ENCODE peak calls at places on chromosome 10, in nine cellular contexts. U is GM06990, C is progenitor cell of endocrine pancreas, M is spleen, F is type B pancreatic cell, N is sigmoid colon, V is cardiac fibroblast, O is prostate gland, G is GM13977. K is an unnamed sample.

GRCh38 chr10:118498623-118499022 is 96.8 kb downstream of the PRLHR start:
- DNase-seq in U (no peak), C (no peak), M (no peak), F (no peak), N (no peak), V (no peak), O (no peak), G (no peak), K (no peak)

GRCh38 chr10:25869067-25869591 is 64.9 kb upstream of the MYO3A start:
- DNase-seq in U (no peak), C (no peak), M (no peak), F (no peak), N (no peak), V (no peak), O (no peak), G (no peak), K (no peak)

GRCh38 chr10:18650618-18651017 is 769 bp downstream of the NSUN6 start:
- DNase-seq in U (no peak), C (no peak), M (no peak), F (no peak), N (no peak), V (no peak), O (no peak), G (no peak), K (no peak)

GRCh38 chr10:79243211-79244067 is 103.8 kb upstream of the PPIF start:
- DNase-seq in U (peak), C (peak), M (peak), F (no peak), N (peak), V (no peak), O (no peak), G (peak), K (no peak)

GRCh38 chr10:14670551-14671240 is 104.0 kb downstream of the FAM107B start:
- DNase-seq in U (no peak), C (no peak), M (no peak), F (no peak), N (peak), V (peak), O (no peak), G (no peak), K (no peak)

GRCh38 chr10:112202561-112203241 is 19.1 kb upstream of the GPAM start:
- DNase-seq in U (peak), C (no peak), M (no peak), F (no peak), N (no peak), V (no peak), O (no peak), G (peak), K (no peak)

GRCh38 chr10:115989621-115990020 is 283.4 kb downstream of the GFRA1 start:
- DNase-seq in U (no peak), C (no peak), M (no peak), F (no peak), N (no peak), V (no peak), O (no peak), G (no peak), K (no peak)

GRCh38 chr10:114232777-114233176 is 6.3 kb upstream of the VWA2 start:
- DNase-seq in U (no peak), C (no peak), M (no peak), F (no peak), N (no peak), V (no peak), O (no peak), G (no peak), K (no peak)

GRCh38 chr10:48511855-48512191 is 93.0 kb downstream of the ARHGAP22 start:
- DNase-seq in U (no peak), C (no peak), M (peak), F (no peak), N (no peak), V (no peak), O (no peak), G (no peak), K (peak)

GRCh38 chr10:28912017-28912783 is 234.9 kb downstream of the BAMBI start:
- DNase-seq in U (no peak), C (no peak), M (no peak), F (no peak), N (no peak), V (no peak), O (no peak), G (no peak), K (no peak)

GRCh38 chr10:31242902-31243301 is 76.1 kb upstream of the ZEB1 start:
- DNase-seq in U (peak), C (no peak), M (peak), F (no peak), N (no peak), V (peak), O (no peak), G (peak), K (no peak)

GRCh38 chr10:47266602-47267001 is 33.4 kb upstream of the GDF10 start:
- DNase-seq in U (no peak), C (no peak), M (no peak), F (no peak), N (peak), V (no peak), O (no peak), G (no peak), K (peak)

GRCh38 chr10:1215862-1216575 is 159.8 kb downstream of the WDR37 start:
- DNase-seq in U (no peak), C (no peak), M (peak), F (no peak), N (no peak), V (no peak), O (no peak), G (no peak), K (peak)
- TF ChIP-seq CTCF in U (no peak), C (no peak), M (no peak), F (no peak), N (no peak), V (no peak), O (no peak), G (no peak), K (no peak)

GRCh38 chr10:125510998-125511397 is 172.0 kb downstream of the TEX36 start:
- DNase-seq in U (no peak), C (no peak), M (no peak), F (no peak), N (no peak), V (no peak), O (no peak), G (no peak), K (no peak)
- TF ChIP-seq CTCF in U (no peak), C (no peak), M (no peak), F (no peak), N (no peak), V (no peak), O (no peak), G (no peak), K (no peak)

DNA sequence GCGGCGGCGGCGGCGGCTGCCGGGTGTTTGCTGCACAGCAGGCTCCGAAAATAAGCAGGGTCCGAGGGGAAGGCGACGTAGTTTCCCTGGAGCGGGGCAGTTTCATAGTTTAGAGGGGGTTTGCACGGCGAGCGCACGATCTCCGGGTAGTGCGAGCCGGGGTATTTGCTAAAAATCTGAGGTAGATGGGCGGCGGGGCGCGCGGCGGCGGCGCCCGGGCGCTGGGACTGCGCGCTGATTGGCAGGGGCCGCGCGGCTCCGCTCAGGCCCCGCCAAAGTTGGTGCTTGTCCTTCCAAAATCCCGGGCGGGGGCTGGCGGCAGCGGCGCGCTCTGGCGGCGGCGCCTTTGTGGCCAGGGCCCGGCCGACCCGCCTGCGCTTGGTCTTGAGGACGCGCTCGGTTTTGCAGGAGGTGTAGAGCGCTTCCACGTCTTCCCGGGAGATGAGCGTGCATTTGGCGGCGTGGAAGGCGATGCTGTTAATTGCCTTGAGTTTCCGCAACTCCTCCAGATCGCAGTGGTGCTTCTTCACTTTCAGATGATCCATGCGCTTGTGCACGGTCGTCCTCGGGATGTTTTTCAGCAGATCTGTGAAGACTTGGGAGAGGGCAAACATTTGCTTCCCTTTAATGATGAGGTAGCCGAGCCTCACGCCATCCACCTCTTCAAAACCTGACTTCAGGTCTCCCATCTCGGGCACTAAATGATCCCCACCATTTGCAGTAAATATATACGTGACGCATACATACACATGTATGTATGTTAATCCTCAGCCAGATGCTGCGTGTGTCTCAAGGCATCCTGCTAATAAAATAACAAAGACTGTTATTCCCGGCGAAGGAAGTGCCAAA is 8.1 kb downstream of the SKIDA1 start:
- DNase-seq in U (peak), C (no peak), M (no peak), F (no peak), N (peak), V (peak), O (peak), G (peak), K (peak)
- TF ChIP-seq CTCF in U (no peak), C (no peak), M (no peak), F (no peak), N (no peak), V (no peak), O (peak), G (no peak), K (no peak)

GRCh38 chr10:93456480-93456879 is 25.7 kb downstream of the MYOF start:
- DNase-seq in U (no peak), C (no peak), M (no peak), F (no peak), N (peak), V (no peak), O (no peak), G (no peak), K (no peak)
- TF ChIP-seq CTCF in U (no peak), C (no peak), M (no peak), F (no peak), N (no peak), V (no peak), O (no peak), G (no peak), K (no peak)

K was measured in osteocyte.